ENCODE peak calls at places on chromosomes 16 and 17, in six cellular contexts. One of them, this sample, is unnamed.

GRCh38 chr17:15240617-15241016 is 24.5 kb downstream of the PMP22 start:
- DNase-seq in AG10803: no peak
- DNase-seq in activated CD4-positive, alpha-beta T cell treated with anti-CD3 and anti-CD28 coated beads, Interleukin-2, amount 50 U/mL, for 1 hour: no peak
- DNase-seq in stimulated activated CD8-positive, alpha-beta memory T cell treated with anti-CD3 and anti-CD28 coated beads, Interleukin-12 subunit alpha, Interleukin-12 subunit beta, amount 100 ng/mL, for 4 hours: no peak
- DNase-seq in left ventricle myocardium superior: no peak
- DNase-seq in aorta: no peak
- DNase-seq in this sample: no peak

GRCh38 chr16:1772362-1772907 is at the start of gene EME2:
- DNase-seq in AG10803: no peak
- DNase-seq in activated CD4-positive, alpha-beta T cell treated with anti-CD3 and anti-CD28 coated beads, Interleukin-2, amount 50 U/mL, for 1 hour: peak
- DNase-seq in stimulated activated CD8-positive, alpha-beta memory T cell treated with anti-CD3 and anti-CD28 coated beads, Interleukin-12 subunit alpha, Interleukin-12 subunit beta, amount 100 ng/mL, for 4 hours: no peak
- DNase-seq in left ventricle myocardium superior: no peak
- DNase-seq in aorta: no peak
- DNase-seq in this sample: no peak

GRCh38 chr17:6823011-6823442 is 8.5 kb downstream of the TEKT1 start:
- DNase-seq in AG10803: peak
- DNase-seq in activated CD4-positive, alpha-beta T cell treated with anti-CD3 and anti-CD28 coated beads, Interleukin-2, amount 50 U/mL, for 1 hour: no peak
- DNase-seq in stimulated activated CD8-positive, alpha-beta memory T cell treated with anti-CD3 and anti-CD28 coated beads, Interleukin-12 subunit alpha, Interleukin-12 subunit beta, amount 100 ng/mL, for 4 hours: no peak
- DNase-seq in left ventricle myocardium superior: no peak
- DNase-seq in aorta: no peak
- DNase-seq in this sample: no peak

GRCh38 chr16:68991075-68991474 is 114.4 kb upstream of the HAS3 start:
- DNase-seq in AG10803: no peak
- DNase-seq in activated CD4-positive, alpha-beta T cell treated with anti-CD3 and anti-CD28 coated beads, Interleukin-2, amount 50 U/mL, for 1 hour: no peak
- DNase-seq in stimulated activated CD8-positive, alpha-beta memory T cell treated with anti-CD3 and anti-CD28 coated beads, Interleukin-12 subunit alpha, Interleukin-12 subunit beta, amount 100 ng/mL, for 4 hours: no peak
- DNase-seq in left ventricle myocardium superior: no peak
- DNase-seq in aorta: no peak
- DNase-seq in this sample: no peak

GRCh38 chr17:20087538-20088250 is 78.5 kb downstream of the SPECC1 start:
- DNase-seq in AG10803: no peak
- DNase-seq in activated CD4-positive, alpha-beta T cell treated with anti-CD3 and anti-CD28 coated beads, Interleukin-2, amount 50 U/mL, for 1 hour: no peak
- DNase-seq in stimulated activated CD8-positive, alpha-beta memory T cell treated with anti-CD3 and anti-CD28 coated beads, Interleukin-12 subunit alpha, Interleukin-12 subunit beta, amount 100 ng/mL, for 4 hours: no peak
- DNase-seq in left ventricle myocardium superior: no peak
- DNase-seq in aorta: no peak
- DNase-seq in this sample: no peak

GRCh38 chr17:38584350-38584925 is 21.3 kb downstream of the SRCIN1 start:
- DNase-seq in AG10803: peak
- DNase-seq in activated CD4-positive, alpha-beta T cell treated with anti-CD3 and anti-CD28 coated beads, Interleukin-2, amount 50 U/mL, for 1 hour: peak
- DNase-seq in stimulated activated CD8-positive, alpha-beta memory T cell treated with anti-CD3 and anti-CD28 coated beads, Interleukin-12 subunit alpha, Interleukin-12 subunit beta, amount 100 ng/mL, for 4 hours: no peak
- DNase-seq in left ventricle myocardium superior: peak
- DNase-seq in aorta: peak
- DNase-seq in this sample: peak

GRCh38 chr17:8991514-8992285 is 26.2 kb upstream of the PIK3R5 start:
- DNase-seq in AG10803: peak
- DNase-seq in activated CD4-positive, alpha-beta T cell treated with anti-CD3 and anti-CD28 coated beads, Interleukin-2, amount 50 U/mL, for 1 hour: peak
- DNase-seq in stimulated activated CD8-positive, alpha-beta memory T cell treated with anti-CD3 and anti-CD28 coated beads, Interleukin-12 subunit alpha, Interleukin-12 subunit beta, amount 100 ng/mL, for 4 hours: no peak
- DNase-seq in left ventricle myocardium superior: peak
- DNase-seq in aorta: peak
- DNase-seq in this sample: peak

GRCh38 chr16:88566158-88566557 is 4.0 kb upstream of the ZC3H18 start:
- DNase-seq in AG10803: peak
- DNase-seq in activated CD4-positive, alpha-beta T cell treated with anti-CD3 and anti-CD28 coated beads, Interleukin-2, amount 50 U/mL, for 1 hour: no peak
- DNase-seq in stimulated activated CD8-positive, alpha-beta memory T cell treated with anti-CD3 and anti-CD28 coated beads, Interleukin-12 subunit alpha, Interleukin-12 subunit beta, amount 100 ng/mL, for 4 hours: no peak
- DNase-seq in left ventricle myocardium superior: no peak
- DNase-seq in aorta: no peak
- DNase-seq in this sample: no peak

GRCh38 chr16:27980919-27981670 is 82.4 kb downstream of the GSG1L start:
- DNase-seq in AG10803: no peak
- DNase-seq in activated CD4-positive, alpha-beta T cell treated with anti-CD3 and anti-CD28 coated beads, Interleukin-2, amount 50 U/mL, for 1 hour: no peak
- DNase-seq in stimulated activated CD8-positive, alpha-beta memory T cell treated with anti-CD3 and anti-CD28 coated beads, Interleukin-12 subunit alpha, Interleukin-12 subunit beta, amount 100 ng/mL, for 4 hours: no peak
- DNase-seq in left ventricle myocardium superior: peak
- DNase-seq in aorta: peak
- DNase-seq in this sample: no peak

GRCh38 chr17:42210046-42210445 is 15.8 kb upstream of the GHDC start:
- DNase-seq in AG10803: no peak
- DNase-seq in activated CD4-positive, alpha-beta T cell treated with anti-CD3 and anti-CD28 coated beads, Interleukin-2, amount 50 U/mL, for 1 hour: no peak
- DNase-seq in stimulated activated CD8-positive, alpha-beta memory T cell treated with anti-CD3 and anti-CD28 coated beads, Interleukin-12 subunit alpha, Interleukin-12 subunit beta, amount 100 ng/mL, for 4 hours: no peak
- DNase-seq in left ventricle myocardium superior: no peak
- DNase-seq in aorta: no peak
- DNase-seq in this sample: no peak

GRCh38 chr16:24346734-24347133 is 90.6 kb downstream of the CACNG3 start:
- DNase-seq in AG10803: no peak
- DNase-seq in activated CD4-positive, alpha-beta T cell treated with anti-CD3 and anti-CD28 coated beads, Interleukin-2, amount 50 U/mL, for 1 hour: no peak
- DNase-seq in stimulated activated CD8-positive, alpha-beta memory T cell treated with anti-CD3 and anti-CD28 coated beads, Interleukin-12 subunit alpha, Interleukin-12 subunit beta, amount 100 ng/mL, for 4 hours: no peak
- DNase-seq in left ventricle myocardium superior: no peak
- DNase-seq in aorta: no peak
- DNase-seq in this sample: no peak

GRCh38 chr16:3095869-3096268 is 3.2 kb downstream of the ZSCAN10 start:
- DNase-seq in AG10803: no peak
- DNase-seq in activated CD4-positive, alpha-beta T cell treated with anti-CD3 and anti-CD28 coated beads, Interleukin-2, amount 50 U/mL, for 1 hour: peak
- DNase-seq in stimulated activated CD8-positive, alpha-beta memory T cell treated with anti-CD3 and anti-CD28 coated beads, Interleukin-12 subunit alpha, Interleukin-12 subunit beta, amount 100 ng/mL, for 4 hours: peak
- DNase-seq in left ventricle myocardium superior: no peak
- DNase-seq in aorta: no peak
- DNase-seq in this sample: peak

GRCh38 chr17:68399638-68400403 is 57.5 kb downstream of the WIPI1 start:
- DNase-seq in AG10803: peak
- DNase-seq in activated CD4-positive, alpha-beta T cell treated with anti-CD3 and anti-CD28 coated beads, Interleukin-2, amount 50 U/mL, for 1 hour: no peak
- DNase-seq in stimulated activated CD8-positive, alpha-beta memory T cell treated with anti-CD3 and anti-CD28 coated beads, Interleukin-12 subunit alpha, Interleukin-12 subunit beta, amount 100 ng/mL, for 4 hours: no peak
- DNase-seq in left ventricle myocardium superior: no peak
- DNase-seq in aorta: no peak
- DNase-seq in this sample: no peak

GRCh38 chr17:6437466-6437865 is 2.5 kb upstream of the AIPL1 start:
- DNase-seq in AG10803: no peak
- DNase-seq in activated CD4-positive, alpha-beta T cell treated with anti-CD3 and anti-CD28 coated beads, Interleukin-2, amount 50 U/mL, for 1 hour: no peak
- DNase-seq in stimulated activated CD8-positive, alpha-beta memory T cell treated with anti-CD3 and anti-CD28 coated beads, Interleukin-12 subunit alpha, Interleukin-12 subunit beta, amount 100 ng/mL, for 4 hours: no peak
- DNase-seq in left ventricle myocardium superior: no peak
- DNase-seq in aorta: no peak
- DNase-seq in this sample: no peak

GRCh38 chr16:73966851-73967250 is 329.8 kb upstream of the PSMD7 start:
- DNase-seq in AG10803: no peak
- DNase-seq in activated CD4-positive, alpha-beta T cell treated with anti-CD3 and anti-CD28 coated beads, Interleukin-2, amount 50 U/mL, for 1 hour: no peak
- DNase-seq in stimulated activated CD8-positive, alpha-beta memory T cell treated with anti-CD3 and anti-CD28 coated beads, Interleukin-12 subunit alpha, Interleukin-12 subunit beta, amount 100 ng/mL, for 4 hours: no peak
- DNase-seq in left ventricle myocardium superior: no peak
- DNase-seq in aorta: no peak
- DNase-seq in this sample: no peak

This sample was measured in lower lobe of right lung.